ENCODE peak calls at places on chromosome 2, in seven cellular contexts. H is Panc1, Q is SK-N-MC, E is GM23338, D is HCT116, S is prostate gland, U is K562. J is an unnamed sample.
A peak's percentile ranks its signal among the peaks of the same experiment; 100 is the strongest.

GRCh38 chr2:75481041-75481836 is 79.5 kb downstream of the EVA1A start:
- DNase-seq in H (no peak), Q (no peak), E (peak; percentile 37), D (peak; percentile 10), S (no peak), U (no peak), J (no peak)

GRCh38 chr2:236607471-236608307 is 38.1 kb downstream of the ACKR3 start:
- DNase-seq in H (no peak), Q (no peak), E (peak; percentile 42), D (no peak), S (no peak), U (peak; percentile 18), J (peak; percentile 44)

GRCh38 chr2:10303634-10304378 is 1.1 kb downstream of the HPCAL1 start:
- DNase-seq in H (no peak), Q (no peak), E (peak; percentile 65), D (no peak), S (no peak), U (peak; percentile 59), J (peak; percentile 92)

GRCh38 chr2:71474744-71475421 is 21.5 kb downstream of the DYSF start:
- DNase-seq in H (no peak), Q (no peak), E (no peak), D (no peak), S (no peak), U (no peak), J (peak; percentile 54)

GRCh38 chr2:222878877-222879601 is 18.2 kb downstream of the ACSL3 start:
- DNase-seq in H (no peak), Q (no peak), E (no peak), D (peak; percentile 32), S (no peak), U (no peak), J (no peak)

GRCh38 chr2:100425573-100426383 is 8.3 kb upstream of the CHST10 start:
- DNase-seq in H (no peak), Q (no peak), E (no peak), D (no peak), S (no peak), U (no peak), J (no peak)

GRCh38 chr2:178777577-178777976 is 29.6 kb downstream of the TTN start:
- DNase-seq in H (no peak), Q (no peak), E (no peak), D (no peak), S (no peak), U (no peak), J (no peak)

GRCh38 chr2:70403267-70404053 is 101.6 kb upstream of the FAM136A start:
- DNase-seq in H (no peak), Q (no peak), E (peak; percentile 44), D (no peak), S (no peak), U (no peak), J (no peak)

GRCh38 chr2:53843595-53843994 is 16.2 kb downstream of the GPR75 start:
- DNase-seq in H (no peak), Q (peak; percentile 30), E (no peak), D (no peak), S (no peak), U (no peak), J (no peak)

GRCh38 chr2:193482557-193482956 is 1287.8 kb upstream of the TMEFF2 start:
- DNase-seq in H (no peak), Q (no peak), E (no peak), D (no peak), S (no peak), U (no peak), J (no peak)

GRCh38 chr2:20534913-20535801 is 88.3 kb downstream of the RHOB start:
- DNase-seq in H (no peak), Q (no peak), E (peak; percentile 28), D (no peak), S (no peak), U (no peak), J (no peak)

GRCh38 chr2:188765522-188765921 is 208.7 kb upstream of the COL3A1 start:
- DNase-seq in H (no peak), Q (no peak), E (peak; percentile 52), D (peak; percentile 41), S (no peak), U (no peak), J (no peak)

GRCh38 chr2:32008811-32009478 is 1.9 kb downstream of the MEMO1 start:
- DNase-seq in H (no peak), Q (no peak), E (peak; percentile 19), D (no peak), S (peak; percentile 15), U (no peak), J (peak; percentile 75)

GRCh38 chr2:64604929-64605550 is 48.7 kb downstream of the SERTAD2 start:
- DNase-seq in H (no peak), Q (no peak), E (no peak), D (no peak), S (peak; percentile 35), U (no peak), J (no peak)

GRCh38 chr2:205755923-205756322 is 73.6 kb downstream of the NRP2 start:
- DNase-seq in H (no peak), Q (no peak), E (no peak), D (no peak), S (no peak), U (no peak), J (no peak)

GRCh38 chr2:144522741-144523605 is 3.1 kb upstream of the ZEB2 start:
- DNase-seq in H (no peak), Q (no peak), E (peak; percentile 70), D (no peak), S (no peak), U (peak; percentile 35), J (peak; percentile 80)

DNA sequence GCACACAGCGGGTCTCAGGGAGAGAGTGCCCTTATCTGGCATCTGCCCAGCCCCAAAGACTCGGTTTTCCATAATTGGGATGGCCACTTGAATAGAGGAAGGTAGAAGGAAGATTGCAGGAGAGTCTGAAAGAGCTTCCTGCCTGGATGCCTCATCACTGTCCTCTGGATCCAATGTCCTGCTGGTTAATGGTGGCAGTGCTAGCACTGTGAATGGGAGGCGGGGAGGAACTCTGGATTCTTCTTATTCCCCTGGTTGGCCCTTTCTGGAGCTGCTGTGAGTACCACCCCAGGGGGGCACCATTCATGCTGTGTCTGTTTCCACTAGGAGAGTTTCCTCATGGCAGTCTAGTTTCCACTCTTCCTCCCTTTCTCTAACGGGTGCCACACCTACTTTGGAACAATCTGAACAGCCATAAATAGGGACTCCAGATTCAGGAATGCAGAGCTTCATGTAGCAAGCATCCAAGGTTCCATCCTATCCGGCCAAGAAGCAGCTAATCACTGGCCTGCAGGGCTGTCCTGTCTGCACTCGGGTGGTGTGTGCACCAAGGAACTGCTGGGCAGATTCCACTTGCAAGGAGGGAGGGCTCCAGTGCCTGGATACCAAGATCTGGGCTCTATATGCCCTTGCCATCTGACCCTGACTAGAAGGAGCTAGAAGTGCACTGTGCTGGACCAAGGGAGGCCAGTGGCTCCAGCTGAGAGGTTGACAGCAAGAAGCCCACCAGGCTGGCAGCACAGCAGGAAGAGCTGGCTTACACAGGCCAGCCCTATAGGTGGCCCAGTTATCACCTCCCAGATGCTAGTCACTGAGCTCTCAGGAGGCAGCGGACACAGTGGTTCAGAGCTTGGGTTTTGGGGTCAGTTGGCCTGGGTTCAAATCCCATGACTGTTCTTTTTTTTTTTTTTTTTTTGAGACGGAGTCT is 4.6 kb upstream of the ATOH8 start:
- DNase-seq in H (no peak), Q (no peak), E (no peak), D (no peak), S (no peak), U (no peak), J (peak; percentile 27)
- TF ChIP-seq POLR2AphosphoS5 in H (no peak), Q (no peak), E (no peak), D (no peak), S (peak; percentile 33), U (no peak), J (no peak)

DNA sequence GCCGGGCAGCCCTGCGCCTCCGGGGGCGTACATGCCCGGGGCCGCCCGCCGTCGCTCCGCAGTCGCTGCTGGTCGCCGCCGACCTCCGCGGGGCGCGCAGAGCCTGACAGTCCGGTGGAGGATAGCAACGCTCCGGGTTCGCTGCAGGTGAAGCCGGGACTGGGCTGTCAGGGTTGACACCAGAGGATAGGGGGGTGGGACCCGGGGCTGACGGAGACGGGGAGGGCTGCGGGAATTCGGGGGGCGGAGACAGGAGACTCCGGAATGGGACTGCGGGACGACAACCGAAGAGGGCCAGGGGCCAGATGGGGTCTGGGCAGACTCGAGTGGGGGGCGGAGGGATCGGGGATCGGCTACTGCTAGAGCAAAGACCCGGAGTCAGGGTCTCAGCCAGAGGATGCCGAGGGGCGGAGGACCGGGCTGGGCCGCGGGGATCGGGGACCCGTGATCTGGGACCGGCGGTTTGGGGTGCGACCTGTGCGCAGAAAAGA is 403 bp downstream of the TMEM127 start:
- DNase-seq in H (no peak), Q (no peak), E (peak; percentile 66), D (no peak), S (no peak), U (peak; percentile 73), J (no peak)
- H3K36me3 ChIP-seq in H (peaks cover 3% of the 10 kb centered on the region), Q (peaks cover 20% of the 10 kb centered on the region), E (peaks cover 15% of the 10 kb centered on the region), D (peaks cover 26% of the 10 kb centered on the region), S (peaks cover 11% of the 10 kb centered on the region), U (peaks cover 50% of the 10 kb centered on the region), J (peaks cover 64% of the 10 kb centered on the region)

GRCh38 chr2:15559800-15560403 is 1.2 kb downstream of the NBAS start:
- DNase-seq in H (no peak), Q (no peak), E (no peak), D (no peak), S (no peak), U (peak; percentile 22), J (no peak)

GRCh38 chr2:15561574-15562344 is 625 bp upstream of the NBAS start:
- DNase-seq in H (no peak), Q (no peak), E (peak; percentile 19), D (no peak), S (peak; percentile 19), U (peak; percentile 65), J (no peak)

GRCh38 chr2:15560404-15560987 is 638 bp downstream of the NBAS start:
- DNase-seq in H (no peak), Q (no peak), E (peak; percentile 53), D (no peak), S (peak; percentile 6), U (peak; percentile 46), J (no peak)

GRCh38 chr2:15562354-15563031 is 1.4 kb upstream of the NBAS start:
- DNase-seq in H (no peak), Q (no peak), E (no peak), D (no peak), S (no peak), U (no peak), J (no peak)

DNA sequence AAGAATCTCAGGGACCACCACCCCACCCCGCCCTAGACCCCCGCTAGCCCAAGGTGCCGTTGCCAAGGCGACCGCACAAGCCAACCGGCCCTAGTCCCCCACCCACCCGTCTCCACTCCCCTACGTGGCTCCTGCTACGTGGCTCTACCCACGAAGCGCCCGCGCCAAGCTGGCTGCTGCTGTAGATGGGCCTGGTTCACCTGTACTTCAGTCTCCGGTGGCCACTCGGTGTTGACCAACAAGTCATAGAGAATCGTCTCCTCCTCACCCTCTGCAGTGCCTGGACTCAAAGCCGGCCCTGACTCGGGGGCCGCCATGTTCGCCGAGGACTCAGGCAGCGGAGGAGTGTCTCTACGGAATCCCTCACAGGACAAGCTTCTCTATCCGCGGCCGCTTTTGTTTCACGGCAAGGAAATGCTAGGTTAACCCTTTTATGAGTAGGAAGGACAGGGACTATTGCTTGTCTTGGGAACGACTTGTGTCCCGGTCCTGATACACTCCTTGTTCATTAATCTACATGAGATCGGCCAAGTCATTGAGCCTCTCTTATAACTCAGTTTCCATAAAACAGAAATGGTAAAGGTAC is at the start of gene NBAS:
- DNase-seq in H (peak; percentile 74), Q (peak; percentile 70), E (peak; percentile 92), D (peak; percentile 64), S (peak; percentile 84), U (peak; percentile 77), J (peak; percentile 93)
- TF ChIP-seq POLR2AphosphoS5 in H (peak; percentile 71), Q (peak; percentile 79), E (peak; percentile 75), D (peak; percentile 87), S (peak; percentile 89), U (peak; percentile 66), J (peak; percentile 86)

GRCh38 chr2:238449241-238449640 is 22.5 kb downstream of the ASB1 start:
- DNase-seq in H (no peak), Q (no peak), E (no peak), D (no peak), S (no peak), U (no peak), J (no peak)
- H3K36me3 ChIP-seq in H (peaks cover 8% of the 10 kb centered on the region), Q (peaks cover 31% of the 10 kb centered on the region), E (peaks cover 26% of the 10 kb centered on the region), D (peaks cover 54% of the 10 kb centered on the region), S (no peaks in the 10 kb centered on the region), U (peaks cover 85% of the 10 kb centered on the region), J (peaks cover 2% of the 10 kb centered on the region)